ENCODE peak calls at places on chromosomes 4 and X, in nine cellular contexts. One of them, this sample, is unnamed.

GRCh38 chrX:134194915-134195314 is 42.1 kb upstream of the CCDC160 start:
- DNase-seq in left cardiac atrium: no peak
- DNase-seq in MCF 10A: no peak
- DNase-seq in neural progenitor cell: no peak
- DNase-seq in NCI-H1092 treated with DMSO at 0.1 percent for 48 hours: no peak
- DNase-seq in HuH-7.5: no peak
- DNase-seq in NCI-H345: no peak
- DNase-seq in stimulated activated CD4-positive, alpha-beta T cell treated with anti-CD3 and anti-CD28 coated beads, TNF-alpha, amount 100 ng/mL, for 4 hours: no peak
- DNase-seq in stromal cell of bone marrow: no peak
- DNase-seq in this sample: no peak

GRCh38 chrX:19375546-19375945 is 31.8 kb downstream of the PDHA1 start:
- DNase-seq in left cardiac atrium: no peak
- DNase-seq in MCF 10A: no peak
- DNase-seq in neural progenitor cell: no peak
- DNase-seq in NCI-H1092 treated with DMSO at 0.1 percent for 48 hours: no peak
- DNase-seq in HuH-7.5: no peak
- DNase-seq in NCI-H345: no peak
- DNase-seq in stimulated activated CD4-positive, alpha-beta T cell treated with anti-CD3 and anti-CD28 coated beads, TNF-alpha, amount 100 ng/mL, for 4 hours: no peak
- DNase-seq in stromal cell of bone marrow: no peak
- DNase-seq in this sample: no peak

GRCh38 chrX:45596190-45596808 is 395.6 kb upstream of the DIPK2B start:
- DNase-seq in left cardiac atrium: no peak
- DNase-seq in MCF 10A: peak
- DNase-seq in neural progenitor cell: no peak
- DNase-seq in NCI-H1092 treated with DMSO at 0.1 percent for 48 hours: no peak
- DNase-seq in HuH-7.5: no peak
- DNase-seq in NCI-H345: no peak
- DNase-seq in stimulated activated CD4-positive, alpha-beta T cell treated with anti-CD3 and anti-CD28 coated beads, TNF-alpha, amount 100 ng/mL, for 4 hours: no peak
- DNase-seq in stromal cell of bone marrow: peak
- DNase-seq in this sample: no peak

GRCh38 chr4:108477527-108478108 is 142.8 kb upstream of the RPL34 start:
- DNase-seq in left cardiac atrium: no peak
- DNase-seq in MCF 10A: peak
- DNase-seq in neural progenitor cell: no peak
- DNase-seq in NCI-H1092 treated with DMSO at 0.1 percent for 48 hours: no peak
- DNase-seq in HuH-7.5: no peak
- DNase-seq in NCI-H345: no peak
- DNase-seq in stimulated activated CD4-positive, alpha-beta T cell treated with anti-CD3 and anti-CD28 coated beads, TNF-alpha, amount 100 ng/mL, for 4 hours: no peak
- DNase-seq in stromal cell of bone marrow: no peak
- DNase-seq in this sample: no peak

GRCh38 chrX:68307767-68308166 is 125.5 kb downstream of the OPHN1 start:
- DNase-seq in left cardiac atrium: no peak
- DNase-seq in MCF 10A: peak
- DNase-seq in neural progenitor cell: no peak
- DNase-seq in NCI-H1092 treated with DMSO at 0.1 percent for 48 hours: no peak
- DNase-seq in HuH-7.5: no peak
- DNase-seq in NCI-H345: no peak
- DNase-seq in stimulated activated CD4-positive, alpha-beta T cell treated with anti-CD3 and anti-CD28 coated beads, TNF-alpha, amount 100 ng/mL, for 4 hours: no peak
- DNase-seq in stromal cell of bone marrow: peak
- DNase-seq in this sample: no peak

GRCh38 chr4:75736862-75737261 is 12.5 kb downstream of the USO1 start:
- DNase-seq in left cardiac atrium: no peak
- DNase-seq in MCF 10A: no peak
- DNase-seq in neural progenitor cell: no peak
- DNase-seq in NCI-H1092 treated with DMSO at 0.1 percent for 48 hours: no peak
- DNase-seq in HuH-7.5: no peak
- DNase-seq in NCI-H345: no peak
- DNase-seq in stimulated activated CD4-positive, alpha-beta T cell treated with anti-CD3 and anti-CD28 coated beads, TNF-alpha, amount 100 ng/mL, for 4 hours: no peak
- DNase-seq in stromal cell of bone marrow: no peak
- DNase-seq in this sample: no peak

GRCh38 chr4:3375688-3376087 is 66.1 kb upstream of the HGFAC start:
- DNase-seq in left cardiac atrium: no peak
- DNase-seq in MCF 10A: peak
- DNase-seq in neural progenitor cell: no peak
- DNase-seq in NCI-H1092 treated with DMSO at 0.1 percent for 48 hours: peak
- DNase-seq in HuH-7.5: no peak
- DNase-seq in NCI-H345: peak
- DNase-seq in stimulated activated CD4-positive, alpha-beta T cell treated with anti-CD3 and anti-CD28 coated beads, TNF-alpha, amount 100 ng/mL, for 4 hours: no peak
- DNase-seq in stromal cell of bone marrow: peak
- DNase-seq in this sample: no peak

GRCh38 chrX:149628280-149628679 is 3.3 kb downstream of the TMEM185A start:
- DNase-seq in left cardiac atrium: no peak
- DNase-seq in MCF 10A: peak
- DNase-seq in neural progenitor cell: no peak
- DNase-seq in NCI-H1092 treated with DMSO at 0.1 percent for 48 hours: no peak
- DNase-seq in HuH-7.5: no peak
- DNase-seq in NCI-H345: no peak
- DNase-seq in stimulated activated CD4-positive, alpha-beta T cell treated with anti-CD3 and anti-CD28 coated beads, TNF-alpha, amount 100 ng/mL, for 4 hours: no peak
- DNase-seq in stromal cell of bone marrow: no peak
- DNase-seq in this sample: no peak

GRCh38 chr4:147689062-147689461 is 5.1 kb upstream of the PRMT9 start:
- DNase-seq in left cardiac atrium: no peak
- DNase-seq in MCF 10A: no peak
- DNase-seq in neural progenitor cell: no peak
- DNase-seq in NCI-H1092 treated with DMSO at 0.1 percent for 48 hours: no peak
- DNase-seq in HuH-7.5: no peak
- DNase-seq in NCI-H345: no peak
- DNase-seq in stimulated activated CD4-positive, alpha-beta T cell treated with anti-CD3 and anti-CD28 coated beads, TNF-alpha, amount 100 ng/mL, for 4 hours: no peak
- DNase-seq in stromal cell of bone marrow: no peak
- DNase-seq in this sample: no peak

GRCh38 chr4:82799006-82799881 is 648 bp upstream of the SCD5 start:
- DNase-seq in left cardiac atrium: no peak
- DNase-seq in MCF 10A: no peak
- DNase-seq in neural progenitor cell: peak
- DNase-seq in NCI-H1092 treated with DMSO at 0.1 percent for 48 hours: peak
- DNase-seq in HuH-7.5: no peak
- DNase-seq in NCI-H345: no peak
- DNase-seq in stimulated activated CD4-positive, alpha-beta T cell treated with anti-CD3 and anti-CD28 coated beads, TNF-alpha, amount 100 ng/mL, for 4 hours: no peak
- DNase-seq in stromal cell of bone marrow: no peak
- DNase-seq in this sample: no peak

GRCh38 chr4:151772322-151772721 is 11.5 kb upstream of the GATB start:
- DNase-seq in left cardiac atrium: no peak
- DNase-seq in MCF 10A: no peak
- DNase-seq in neural progenitor cell: no peak
- DNase-seq in NCI-H1092 treated with DMSO at 0.1 percent for 48 hours: no peak
- DNase-seq in HuH-7.5: no peak
- DNase-seq in NCI-H345: no peak
- DNase-seq in stimulated activated CD4-positive, alpha-beta T cell treated with anti-CD3 and anti-CD28 coated beads, TNF-alpha, amount 100 ng/mL, for 4 hours: no peak
- DNase-seq in stromal cell of bone marrow: no peak
- DNase-seq in this sample: no peak

GRCh38 chr4:101155368-101155767 is 192.0 kb downstream of the PPP3CA start:
- DNase-seq in left cardiac atrium: no peak
- DNase-seq in MCF 10A: peak
- DNase-seq in neural progenitor cell: peak
- DNase-seq in NCI-H1092 treated with DMSO at 0.1 percent for 48 hours: no peak
- DNase-seq in HuH-7.5: no peak
- DNase-seq in NCI-H345: no peak
- DNase-seq in stimulated activated CD4-positive, alpha-beta T cell treated with anti-CD3 and anti-CD28 coated beads, TNF-alpha, amount 100 ng/mL, for 4 hours: no peak
- DNase-seq in stromal cell of bone marrow: peak
- DNase-seq in this sample: no peak

GRCh38 chr4:142416711-142417275 is 429.3 kb downstream of the INPP4B start:
- DNase-seq in left cardiac atrium: no peak
- DNase-seq in MCF 10A: no peak
- DNase-seq in neural progenitor cell: no peak
- DNase-seq in NCI-H1092 treated with DMSO at 0.1 percent for 48 hours: no peak
- DNase-seq in HuH-7.5: no peak
- DNase-seq in NCI-H345: no peak
- DNase-seq in stimulated activated CD4-positive, alpha-beta T cell treated with anti-CD3 and anti-CD28 coated beads, TNF-alpha, amount 100 ng/mL, for 4 hours: no peak
- DNase-seq in stromal cell of bone marrow: no peak
- DNase-seq in this sample: no peak

GRCh38 chr4:70830054-70830453 is 9.6 kb downstream of the GRSF1 start:
- DNase-seq in left cardiac atrium: no peak
- DNase-seq in MCF 10A: no peak
- DNase-seq in neural progenitor cell: no peak
- DNase-seq in NCI-H1092 treated with DMSO at 0.1 percent for 48 hours: no peak
- DNase-seq in HuH-7.5: no peak
- DNase-seq in NCI-H345: no peak
- DNase-seq in stimulated activated CD4-positive, alpha-beta T cell treated with anti-CD3 and anti-CD28 coated beads, TNF-alpha, amount 100 ng/mL, for 4 hours: no peak
- DNase-seq in stromal cell of bone marrow: no peak
- DNase-seq in this sample: no peak

This sample was measured in T47D.